ENCODE peak calls at places on chromosomes 4 and X, in five cellular contexts. W is mesenchymal stem cell, T is GM12865, E is tibial nerve, D is suprapubic skin. O is an unnamed sample.
A peak's percentile ranks its signal among the peaks of the same experiment; 100 is the strongest.

GRCh38 chr4:6493668-6494304 is 21.4 kb upstream of the PPP2R2C start:
- DNase-seq in T (no peak), W (no peak), D (no peak), E (no peak), O (no peak)

GRCh38 chr4:29578329-29578728 is 1141.8 kb upstream of the PCDH7 start:
- DNase-seq in W (no peak), D (no peak), E (no peak), T (no peak), O (no peak)

GRCh38 chrX:48460606-48461005 is 9.5 kb downstream of the SLC38A5 start:
- DNase-seq in D (no peak), E (no peak), W (no peak), T (no peak), O (no peak)

GRCh38 chrX:110665636-110666035 is 130.0 kb downstream of the CHRDL1 start:
- DNase-seq in D (no peak), E (peak; percentile 11), W (peak; percentile 4), T (peak; percentile 18), O (peak; percentile 26)

GRCh38 chr4:108359130-108359709 is 190.5 kb upstream of the LEF1 start:
- DNase-seq in W (no peak), E (no peak), T (peak; percentile 70), D (no peak), O (no peak)

GRCh38 chrX:48530736-48531135 is 8.8 kb upstream of the TBC1D25 start:
- DNase-seq in D (no peak), W (no peak), E (no peak), T (no peak), O (no peak)

GRCh38 chr4:119010909-119011606 is 122.4 kb downstream of the SYNPO2 start:
- DNase-seq in E (no peak), W (no peak), T (no peak), D (no peak), O (peak; percentile 35)

GRCh38 chr4:113820164-113820563 is 58.6 kb upstream of the CAMK2D start:
- DNase-seq in D (no peak), W (no peak), E (no peak), T (no peak), O (no peak)

GRCh38 chr4:101156619-101157310 is 190.6 kb downstream of the PPP3CA start:
- DNase-seq in T (peak; percentile 49), E (no peak), W (no peak), D (no peak), O (no peak)

GRCh38 chr4:59597536-59598232 is 1602.4 kb upstream of the ADGRL3 start:
- DNase-seq in D (no peak), W (peak; percentile 13), T (no peak), E (no peak), O (no peak)

GRCh38 chrX:54043084-54043483 is 1.2 kb downstream of the PHF8 start:
- DNase-seq in T (peak; percentile 0), D (no peak), W (peak; percentile 10), E (no peak), O (no peak)

GRCh38 chr4:118373614-118374255 is 20.9 kb upstream of the PRSS12 start:
- DNase-seq in D (no peak), T (peak; percentile 31), W (peak; percentile 75), E (no peak), O (no peak)

GRCh38 chr4:79212311-79212710 is 113.5 kb downstream of the NAA11 start:
- DNase-seq in D (no peak), E (no peak), T (peak; percentile 4), W (no peak), O (peak; percentile 75)

GRCh38 chr4:22534374-22534773 is 18.5 kb upstream of the ADGRA3 start:
- DNase-seq in T (no peak), D (no peak), W (no peak), E (no peak), O (no peak)

GRCh38 chr4:38237139-38237538 is 276.9 kb downstream of the PTTG2 start:
- DNase-seq in T (no peak), E (no peak), W (peak; percentile 5), D (no peak), O (peak; percentile 23)

GRCh38 chrX:873016-873415 is 242.4 kb downstream of the SHOX start:
- DNase-seq in W (no peak), D (no peak), E (no peak), T (no peak), O (no peak)

GRCh38 chr4:82745173-82745842 is 53.3 kb downstream of the SCD5 start:
- DNase-seq in W (peak; percentile 33), D (no peak), T (no peak), E (no peak), O (no peak)

GRCh38 chr4:153645183-153645582 is 38.9 kb upstream of the TLR2 start:
- DNase-seq in W (no peak), E (no peak), D (no peak), T (no peak), O (peak; percentile 51)

GRCh38 chr4:46016306-46016705 is 107.5 kb downstream of the GABRG1 start:
- DNase-seq in E (no peak), W (no peak), D (no peak), T (no peak), O (peak; percentile 4)

GRCh38 chr4:110586137-110586850 is 36.6 kb downstream of the PITX2 start:
- DNase-seq in E (no peak), T (peak; percentile 8), W (peak; percentile 69), D (no peak), O (peak; percentile 17)

GRCh38 chrX:29138003-29138402 is 550.8 kb downstream of the IL1RAPL1 start:
- DNase-seq in T (no peak), D (no peak), E (no peak), W (no peak), O (no peak)

GRCh38 chr4:26197018-26197779 is 123.6 kb upstream of the RBPJ start:
- DNase-seq in D (no peak), T (peak; percentile 94), W (peak; percentile 88), E (no peak), O (peak; percentile 98)

GRCh38 chr4:56466910-56467283 is 520 bp upstream of the SRP72 start:
- DNase-seq in W (no peak), E (no peak), D (no peak), T (no peak), O (peak; percentile 19)

GRCh38 chr4:8428288-8429097 is 12.0 kb downstream of the ACOX3 start:
- DNase-seq in T (peak; percentile 90), E (peak; percentile 87), D (peak; percentile 91), W (peak; percentile 89), O (peak; percentile 92)

GRCh38 chr4:8230033-8230432 is 30.9 kb downstream of the SH3TC1 start:
- DNase-seq in D (no peak), E (no peak), T (no peak), W (no peak), O (no peak)

GRCh38 chr4:85939595-85939994 is 420.3 kb downstream of the MAPK10 start:
- DNase-seq in E (no peak), W (no peak), T (no peak), D (no peak), O (no peak)

GRCh38 chrX:19673334-19674040 is 158.2 kb upstream of the MAP3K15 start:
- DNase-seq in D (peak; percentile 76), E (peak; percentile 56), T (no peak), W (peak; percentile 91), O (peak; percentile 57)

GRCh38 chr4:52243367-52243766 is 192.3 kb downstream of the SPATA18 start:
- DNase-seq in E (no peak), D (no peak), W (no peak), T (no peak), O (no peak)

GRCh38 chr4:52244103-52244772 is 193.1 kb downstream of the SPATA18 start:
- DNase-seq in W (no peak), T (no peak), D (no peak), E (no peak), O (no peak)

GRCh38 chr4:52246834-52247233 is 195.7 kb downstream of the SPATA18 start:
- DNase-seq in T (no peak), E (no peak), W (no peak), D (no peak), O (no peak)

GRCh38 chr4:52241916-52242315 is 190.8 kb downstream of the SPATA18 start:
- DNase-seq in W (peak; percentile 17), D (no peak), E (no peak), T (no peak), O (no peak)

DNA sequence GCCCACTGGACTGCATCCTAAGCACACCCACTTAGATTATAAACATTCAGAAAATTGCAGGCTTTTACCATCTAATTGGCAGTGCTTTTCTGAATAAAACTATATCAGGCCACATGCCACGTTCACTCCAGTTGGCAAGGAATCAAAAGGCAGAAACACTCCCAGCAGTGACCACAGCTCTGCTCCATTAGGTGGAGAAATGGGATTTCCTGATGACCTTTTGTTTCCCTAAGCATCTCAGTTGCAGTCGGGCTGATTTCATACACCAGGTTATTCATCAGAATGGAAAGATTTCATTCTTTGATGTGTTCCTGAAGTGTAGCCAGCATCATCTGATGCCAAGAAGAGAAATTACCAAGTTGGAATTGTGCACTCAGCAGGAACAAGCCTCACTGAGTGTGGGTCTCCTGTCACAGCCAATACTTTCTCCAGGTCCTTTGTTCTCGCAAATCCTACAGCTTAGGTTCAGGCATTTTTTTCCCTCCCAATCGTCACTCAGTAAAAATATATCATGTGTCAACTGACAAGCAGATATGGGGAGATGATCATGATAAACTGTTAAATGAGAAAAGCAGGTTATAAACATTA is 193.8 kb downstream of the SPATA18 start:
- DNase-seq in E (peak; percentile 13), D (no peak), T (no peak), W (no peak), O (no peak)
- H3K4me3 ChIP-seq in E (no peak overlapping the region), D (no peak overlapping the region), T (no peak overlapping the region), W (no peak overlapping the region), O (no peak overlapping the region)

GRCh38 chr4:124025423-124025822 is 628.8 kb downstream of the SPRY1 start:
- DNase-seq in T (no peak), D (no peak), W (no peak), E (no peak), O (no peak)
- H3K4me3 ChIP-seq in T (no peak overlapping the region), D (no peak overlapping the region), W (no peak overlapping the region), E (no peak overlapping the region), O (no peak overlapping the region)

GRCh38 chr4:786074-786741 is 39.7 kb downstream of the CPLX1 start:
- DNase-seq in E (no peak), W (no peak), T (no peak), D (peak; percentile 65), O (no peak)

GRCh38 chr4:787561-787981 is 38.4 kb downstream of the CPLX1 start:
- DNase-seq in E (no peak), T (no peak), W (no peak), D (no peak), O (no peak)

GRCh38 chr4:788006-788635 is 37.8 kb downstream of the CPLX1 start:
- DNase-seq in E (no peak), T (no peak), W (no peak), D (no peak), O (no peak)

GRCh38 chr4:785332-786073 is 40.4 kb downstream of the CPLX1 start:
- DNase-seq in W (no peak), T (no peak), E (no peak), D (peak; percentile 62), O (no peak)

DNA sequence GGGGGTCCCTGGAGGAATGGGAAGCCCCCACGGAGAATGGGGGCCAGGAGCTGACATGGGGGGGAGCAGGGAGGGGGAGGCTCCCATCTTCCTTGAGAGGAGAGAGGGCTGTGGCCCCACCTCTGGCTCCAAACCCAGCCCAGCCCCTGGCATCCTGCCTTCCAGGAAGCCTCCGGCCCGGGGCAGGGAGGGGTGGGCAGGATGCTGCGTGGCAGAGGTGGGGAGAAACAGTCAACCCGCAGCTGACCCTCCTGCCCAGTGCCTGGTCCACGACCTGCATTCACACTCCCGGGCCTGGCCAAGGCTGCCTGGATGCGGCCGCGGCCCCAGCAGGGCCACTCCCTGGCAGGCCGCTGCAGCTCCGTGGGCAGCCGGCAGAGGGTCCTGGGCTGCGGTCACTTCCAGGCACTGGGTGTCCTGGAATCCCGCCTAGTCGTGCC is 39.0 kb downstream of the CPLX1 start:
- DNase-seq in E (no peak), T (no peak), W (no peak), D (peak; percentile 65), O (no peak)
- H3K4me3 ChIP-seq in E (peak overlapping the region; percentile 19), T (no peak overlapping the region), W (no peak overlapping the region), D (peak overlapping the region; percentile 41), O (no peak overlapping the region)

GRCh38 chr4:95541889-95542607 is 6.7 kb downstream of the UNC5C start:
- DNase-seq in T (peak; percentile 56), E (no peak), W (peak; percentile 76), D (no peak), O (no peak)
- H3K4me3 ChIP-seq in T (no peak overlapping the region), E (no peak overlapping the region), W (no peak overlapping the region), D (no peak overlapping the region), O (no peak overlapping the region)